ENCODE peak calls at places on chromosomes 1 and 21, in nine cellular contexts. Y is psoas muscle; C is lower lobe of right lung; H is sigmoid colon; S is HAP-1; A is cardiac muscle cell; J is PC-3; K is CD8-positive, alpha-beta T cell; N is heart left ventricle. G is an unnamed sample.

GRCh38 chr1:159925713-159926066 is 383 bp upstream of the TAGLN2 start:
- DNase-seq in Y (no peak), C (peak; percentile 63), H (peak; percentile 80), S (no peak), A (no peak), J (no peak), K (no peak), N (no peak), G (no peak)

GRCh38 chr21:17903029-17903806 is 84.1 kb upstream of the C21orf91 start:
- DNase-seq in Y (no peak), C (no peak), H (no peak), S (peak; percentile 24), A (peak; percentile 60), J (peak; percentile 73), K (no peak), N (no peak), G (no peak)

GRCh38 chr1:92446990-92447681 is 39.6 kb downstream of the GFI1 start:
- DNase-seq in Y (no peak), C (no peak), H (no peak), S (no peak), A (peak; percentile 24), J (peak; percentile 23), K (no peak), N (no peak), G (no peak)

GRCh38 chr1:200751717-200752116 is 13.0 kb downstream of the CAMSAP2 start:
- DNase-seq in Y (no peak), C (no peak), H (no peak), S (no peak), A (no peak), J (no peak), K (no peak), N (no peak), G (no peak)

GRCh38 chr1:32198237-32199042 is 2.0 kb upstream of the CCDC28B start:
- DNase-seq in Y (no peak), C (no peak), H (no peak), S (no peak), A (no peak), J (no peak), K (no peak), N (no peak), G (no peak)

GRCh38 chr1:57632401-57632800 is 208.5 kb upstream of the DAB1 start:
- DNase-seq in Y (no peak), C (no peak), H (no peak), S (no peak), A (peak; percentile 51), J (no peak), K (no peak), N (no peak), G (no peak)

GRCh38 chr1:183864611-183865010 is 59.7 kb downstream of the RGL1 start:
- DNase-seq in Y (no peak), C (no peak), H (no peak), S (no peak), A (no peak), J (no peak), K (no peak), N (no peak), G (no peak)

GRCh38 chr1:86155807-86156561 is 588 bp downstream of the COL24A1 start:
- DNase-seq in Y (peak; percentile 23), C (peak; percentile 44), H (peak; percentile 85), S (no peak), A (peak; percentile 75), J (no peak), K (no peak), N (peak; percentile 59), G (peak; percentile 32)

GRCh38 chr1:26190373-26190987 is at the start of gene CATSPER4:
- DNase-seq in Y (no peak), C (no peak), H (no peak), S (peak; percentile 34), A (peak; percentile 47), J (no peak), K (no peak), N (no peak), G (no peak)

GRCh38 chr1:52102336-52103013 is 39.4 kb upstream of the ZFYVE9 start:
- DNase-seq in Y (no peak), C (no peak), H (no peak), S (no peak), A (no peak), J (no peak), K (no peak), N (no peak), G (no peak)

GRCh38 chr1:15177710-15178166 is 24.2 kb downstream of the TMEM51 start:
- DNase-seq in Y (no peak), C (no peak), H (no peak), S (no peak), A (peak; percentile 48), J (no peak), K (no peak), N (no peak), G (no peak)

GRCh38 chr1:164757627-164758026 is 198.6 kb downstream of the PBX1 start:
- DNase-seq in Y (no peak), C (no peak), H (no peak), S (no peak), A (no peak), J (no peak), K (no peak), N (no peak), G (no peak)

GRCh38 chr1:164754088-164754600 is 195.2 kb downstream of the PBX1 start:
- DNase-seq in Y (no peak), C (no peak), H (peak; percentile 90), S (no peak), A (peak; percentile 83), J (no peak), K (no peak), N (no peak), G (no peak)

GRCh38 chr1:164753521-164754077 is 194.6 kb downstream of the PBX1 start:
- DNase-seq in Y (no peak), C (no peak), H (no peak), S (no peak), A (peak; percentile 53), J (no peak), K (no peak), N (no peak), G (no peak)

GRCh38 chr1:164756741-164757140 is 197.8 kb downstream of the PBX1 start:
- DNase-seq in Y (no peak), C (no peak), H (no peak), S (no peak), A (peak; percentile 54), J (peak; percentile 41), K (no peak), N (no peak), G (no peak)

GRCh38 chr1:164755674-164756073 is 196.7 kb downstream of the PBX1 start:
- DNase-seq in Y (no peak), C (no peak), H (no peak), S (no peak), A (no peak), J (no peak), K (no peak), N (no peak), G (no peak)
- H3K4me1 ChIP-seq in Y (peaks cover 59% of the 10 kb centered on the region), C (peaks cover 18% of the 10 kb centered on the region), H (no peaks in the 10 kb centered on the region), S (no peaks in the 10 kb centered on the region), A (peaks cover 40% of the 10 kb centered on the region), J (peaks cover 11% of the 10 kb centered on the region), K (no peaks in the 10 kb centered on the region), N (peaks cover 9% of the 10 kb centered on the region), G (peaks cover 78% of the 10 kb centered on the region)

GRCh38 chr1:3632298-3632697 is 7.5 kb downstream of the TPRG1L start:
- DNase-seq in Y (no peak), C (peak; percentile 41), H (no peak), S (no peak), A (no peak), J (no peak), K (no peak), N (no peak), G (no peak)

GRCh38 chr1:3631865-3632264 is 7.0 kb downstream of the TPRG1L start:
- DNase-seq in Y (no peak), C (peak; percentile 31), H (no peak), S (no peak), A (no peak), J (no peak), K (no peak), N (no peak), G (no peak)

GRCh38 chr1:3630161-3630611 is 5.4 kb downstream of the TPRG1L start:
- DNase-seq in Y (no peak), C (peak; percentile 48), H (no peak), S (no peak), A (no peak), J (no peak), K (no peak), N (no peak), G (no peak)

GRCh38 chr1:3630914-3631313 is 6.1 kb downstream of the TPRG1L start:
- DNase-seq in Y (no peak), C (no peak), H (no peak), S (no peak), A (no peak), J (no peak), K (no peak), N (no peak), G (no peak)

DNA sequence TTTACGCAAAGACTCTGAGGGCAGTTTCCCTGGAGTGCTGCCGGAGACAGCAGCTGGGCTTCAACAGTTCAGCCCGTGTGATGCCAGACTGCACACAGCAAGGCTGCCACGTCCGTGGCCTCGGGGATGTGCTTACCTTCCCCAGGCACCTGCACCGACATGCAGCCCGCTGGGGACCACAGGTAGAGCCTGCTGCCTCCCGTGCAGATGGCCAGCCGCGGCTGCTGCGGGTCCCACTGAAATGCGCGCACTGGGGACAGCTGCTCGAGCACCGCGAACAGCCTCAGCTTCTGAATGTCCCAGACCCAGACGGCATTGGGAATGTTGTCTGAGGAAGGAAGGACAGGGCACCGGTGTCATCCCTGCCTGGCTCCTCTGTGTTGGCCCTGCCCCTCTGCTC is 6.5 kb downstream of the TPRG1L start:
- DNase-seq in Y (no peak), C (peak; percentile 44), H (peak; percentile 61), S (no peak), A (no peak), J (no peak), K (no peak), N (no peak), G (no peak)
- H3K36me3 ChIP-seq in Y (peaks cover 11% of the 10 kb centered on the region), C (peaks cover 100% of the 10 kb centered on the region), H (peaks cover 75% of the 10 kb centered on the region), S (peaks cover 27% of the 10 kb centered on the region), A (peaks cover 36% of the 10 kb centered on the region), J (peaks cover 44% of the 10 kb centered on the region), K (peaks cover 37% of the 10 kb centered on the region), N (peaks cover 6% of the 10 kb centered on the region), G (peaks cover 93% of the 10 kb centered on the region)

GRCh38 chr1:247164694-247165093 is 7.1 kb downstream of the ZNF124 start:
- DNase-seq in Y (no peak), C (no peak), H (no peak), S (no peak), A (no peak), J (no peak), K (no peak), N (no peak), G (no peak)

DNA sequence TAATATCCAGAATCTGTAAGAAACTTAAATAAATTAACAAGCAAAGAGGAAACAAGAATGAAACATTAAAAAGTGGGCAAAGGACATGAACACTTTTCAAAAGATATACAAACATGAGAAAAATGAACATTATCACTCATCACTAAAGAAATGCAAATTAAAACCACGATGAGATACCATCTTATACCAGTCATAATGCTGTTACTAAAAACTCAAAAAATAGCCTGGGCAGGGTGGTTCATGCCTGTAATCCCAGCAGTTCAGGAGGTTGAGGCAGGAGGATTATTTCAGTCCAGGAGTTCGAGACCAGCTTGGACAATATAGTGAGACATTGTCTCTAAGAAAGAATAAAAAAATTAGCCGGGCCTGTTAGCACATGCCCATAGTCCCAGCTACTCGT is 6.1 kb downstream of the ZNF124 start:
- DNase-seq in Y (no peak), C (no peak), H (no peak), S (no peak), A (no peak), J (no peak), K (no peak), N (no peak), G (no peak)
- H3K9me3 ChIP-seq in Y (peaks cover 53% of the 10 kb centered on the region), C (peaks cover 64% of the 10 kb centered on the region), H (no peaks in the 10 kb centered on the region), S (peaks cover 38% of the 10 kb centered on the region), A (no peaks in the 10 kb centered on the region), J (peaks cover 41% of the 10 kb centered on the region), K (peaks cover 34% of the 10 kb centered on the region), N (peaks cover 9% of the 10 kb centered on the region), G (peaks cover 75% of the 10 kb centered on the region)

GRCh38 chr1:9341301-9341845 is 48.7 kb downstream of the SPSB1 start:
- DNase-seq in Y (no peak), C (no peak), H (no peak), S (no peak), A (no peak), J (no peak), K (no peak), N (no peak), G (no peak)
- H3K4me1 ChIP-seq in Y (peaks cover 20% of the 10 kb centered on the region), C (peaks cover 38% of the 10 kb centered on the region), H (no peaks in the 10 kb centered on the region), S (no peaks in the 10 kb centered on the region), A (no peaks in the 10 kb centered on the region), J (no peaks in the 10 kb centered on the region), K (no peaks in the 10 kb centered on the region), N (peaks cover 13% of the 10 kb centered on the region), G (peaks cover 62% of the 10 kb centered on the region)